ENCODE peak calls at places on chromosomes 16 and 17, in five cellular contexts. One of them, this sample, is unnamed.

GRCh38 chr16:66286527-66286926 is 80.0 kb upstream of the CDH5 start:
- DNase-seq in progenitor cell of endocrine pancreas: no peak
- DNase-seq in A549: no peak
- DNase-seq in NCI-H1092: no peak
- DNase-seq in astrocyte of the cerebellum: no peak
- DNase-seq in this sample: no peak

GRCh38 chr16:75550211-75550662 is 5.8 kb downstream of the TMEM231 start:
- DNase-seq in A549: peak
- DNase-seq in NCI-H1092: no peak
- DNase-seq in astrocyte of the cerebellum: peak
- DNase-seq in progenitor cell of endocrine pancreas: no peak
- DNase-seq in this sample: no peak

GRCh38 chr17:61368832-61369468 is 30.7 kb upstream of the TBX2 start:
- DNase-seq in NCI-H1092: no peak
- DNase-seq in A549: no peak
- DNase-seq in astrocyte of the cerebellum: no peak
- DNase-seq in progenitor cell of endocrine pancreas: no peak
- DNase-seq in this sample: no peak

GRCh38 chr16:12323007-12323699 is 346.6 kb downstream of the SNX29 start:
- DNase-seq in astrocyte of the cerebellum: no peak
- DNase-seq in A549: no peak
- DNase-seq in NCI-H1092: no peak
- DNase-seq in progenitor cell of endocrine pancreas: no peak
- DNase-seq in this sample: no peak

GRCh38 chr16:75733305-75734141 is 7.2 kb upstream of the CPHXL start:
- DNase-seq in A549: no peak
- DNase-seq in astrocyte of the cerebellum: peak
- DNase-seq in progenitor cell of endocrine pancreas: no peak
- DNase-seq in NCI-H1092: no peak
- DNase-seq in this sample: no peak

GRCh38 chr16:75997606-75998005 is 271.3 kb upstream of the CPHXL start:
- DNase-seq in astrocyte of the cerebellum: no peak
- DNase-seq in NCI-H1092: no peak
- DNase-seq in A549: no peak
- DNase-seq in progenitor cell of endocrine pancreas: no peak
- DNase-seq in this sample: no peak

GRCh38 chr17:2384439-2385127 is 16.3 kb downstream of the MNT start:
- DNase-seq in progenitor cell of endocrine pancreas: no peak
- DNase-seq in A549: no peak
- DNase-seq in astrocyte of the cerebellum: no peak
- DNase-seq in NCI-H1092: no peak
- DNase-seq in this sample: no peak

GRCh38 chr16:53745126-53745525 is 41.2 kb downstream of the FTO start:
- DNase-seq in progenitor cell of endocrine pancreas: no peak
- DNase-seq in A549: no peak
- DNase-seq in astrocyte of the cerebellum: peak
- DNase-seq in NCI-H1092: no peak
- DNase-seq in this sample: no peak

GRCh38 chr16:57594531-57595031 is 33.8 kb upstream of the ADGRG1 start:
- DNase-seq in astrocyte of the cerebellum: no peak
- DNase-seq in NCI-H1092: no peak
- DNase-seq in progenitor cell of endocrine pancreas: no peak
- DNase-seq in A549: no peak
- DNase-seq in this sample: no peak

GRCh38 chr16:87499189-87499486 is 6.3 kb upstream of the ZCCHC14 start:
- DNase-seq in astrocyte of the cerebellum: peak
- DNase-seq in NCI-H1092: no peak
- DNase-seq in progenitor cell of endocrine pancreas: no peak
- DNase-seq in A549: peak
- DNase-seq in this sample: no peak

GRCh38 chr17:82963104-82963950 is 116.1 kb upstream of the METRNL start:
- DNase-seq in NCI-H1092: no peak
- DNase-seq in A549: peak
- DNase-seq in astrocyte of the cerebellum: peak
- DNase-seq in progenitor cell of endocrine pancreas: peak
- DNase-seq in this sample: peak

GRCh38 chr16:85366031-85366763 is 246.9 kb upstream of the GSE1 start:
- DNase-seq in astrocyte of the cerebellum: no peak
- DNase-seq in NCI-H1092: peak
- DNase-seq in A549: no peak
- DNase-seq in progenitor cell of endocrine pancreas: no peak
- DNase-seq in this sample: no peak

GRCh38 chr17:51078009-51078592 is 42.6 kb downstream of the SPAG9 start:
- DNase-seq in A549: no peak
- DNase-seq in NCI-H1092: no peak
- DNase-seq in progenitor cell of endocrine pancreas: no peak
- DNase-seq in astrocyte of the cerebellum: no peak
- DNase-seq in this sample: no peak